ENCODE peak calls at places on chromosomes 7 and 10, in nine cellular contexts. Z is smooth muscle cell of the brain vasculature; B is stimulated activated CD8-positive, alpha-beta memory T cell treated with anti-CD3 and anti-CD28 coated beads, Interleukin-2, amount 100 ng/mL, for 1 hour; P is posterior vena cava; H is DMS153; J is ureter; E is cerebellum; L is HCEC 1CT; K is germinal center. F is an unnamed sample.

GRCh38 chr7:28550580-28551205 is 138.4 kb downstream of the CREB5 start:
- DNase-seq in Z (no peak), B (no peak), P (no peak), H (no peak), J (no peak), E (no peak), L (no peak), K (no peak), F (no peak)

GRCh38 chr7:102028206-102028826 is 210.9 kb downstream of the CUX1 start:
- DNase-seq in Z (no peak), B (no peak), P (peak), H (no peak), J (no peak), E (peak), L (no peak), K (peak), F (no peak)

GRCh38 chr10:66778351-66778750 is 147.5 kb upstream of the LRRTM3 start:
- DNase-seq in Z (no peak), B (no peak), P (no peak), H (no peak), J (no peak), E (no peak), L (no peak), K (no peak), F (no peak)

GRCh38 chr7:1607001-1607400 is 37.2 kb upstream of the PSMG3 start:
- DNase-seq in Z (no peak), B (no peak), P (no peak), H (no peak), J (no peak), E (no peak), L (no peak), K (no peak), F (no peak)

GRCh38 chr7:55077581-55078410 is 59.0 kb downstream of the EGFR start:
- DNase-seq in Z (no peak), B (no peak), P (no peak), H (no peak), J (no peak), E (no peak), L (no peak), K (no peak), F (no peak)

GRCh38 chr10:61899663-61899996 is 1.9 kb upstream of the ARID5B start:
- DNase-seq in Z (no peak), B (no peak), P (no peak), H (no peak), J (no peak), E (no peak), L (no peak), K (peak), F (no peak)

GRCh38 chr7:151115836-151116418 is 29.7 kb downstream of the AGAP3 start:
- DNase-seq in Z (no peak), B (no peak), P (no peak), H (no peak), J (peak), E (no peak), L (no peak), K (no peak), F (no peak)

GRCh38 chr10:113454341-113455061 is 98.4 kb upstream of the HABP2 start:
- DNase-seq in Z (peak), B (no peak), P (peak), H (no peak), J (peak), E (no peak), L (peak), K (peak), F (no peak)

GRCh38 chr7:157497744-157498541 is 161.1 kb downstream of the DNAJB6 start:
- DNase-seq in Z (no peak), B (no peak), P (no peak), H (no peak), J (peak), E (no peak), L (no peak), K (no peak), F (peak)

GRCh38 chr7:22563621-22564241 is 63.7 kb upstream of the STEAP1B start:
- DNase-seq in Z (no peak), B (no peak), P (no peak), H (no peak), J (no peak), E (no peak), L (no peak), K (no peak), F (no peak)

GRCh38 chr7:148304456-148304855 is 286.1 kb upstream of the C7orf33 start:
- DNase-seq in Z (no peak), B (no peak), P (no peak), H (no peak), J (no peak), E (no peak), L (no peak), K (peak), F (no peak)

GRCh38 chr7:22005151-22005550 is 59.5 kb upstream of the CDCA7L start:
- DNase-seq in Z (no peak), B (no peak), P (no peak), H (no peak), J (no peak), E (no peak), L (no peak), K (no peak), F (no peak)

F was measured in coronary artery.